ENCODE peak calls at places on chromosomes 6 and 20, in ten cellular contexts. F, S, D, K, C, M, R, Y, I and Z are unnamed samples.

GRCh38 chr20:56433880-56434255 is 21.8 kb downstream of the CASS4 start:
- DNase-seq in M (peak; percentile 81), F (no peak), D (peak; percentile 79), C (no peak), K (no peak), Y (peak; percentile 69), I (no peak), R (peak; percentile 76), S (no peak), Z (peak; percentile 5)

GRCh38 chr20:13202553-13202952 is 18.5 kb upstream of the ISM1 start:
- DNase-seq in Y (no peak), F (no peak), R (no peak), M (no peak), C (no peak), S (no peak), K (no peak), D (no peak), I (no peak), Z (no peak)

GRCh38 chr6:12356983-12357972 is 67.1 kb downstream of the EDN1 start:
- DNase-seq in I (no peak), F (no peak), D (peak; percentile 78), K (no peak), M (no peak), S (peak; percentile 43), Y (no peak), C (no peak), R (no peak), Z (no peak)

GRCh38 chr6:46216879-46217278 is 46.1 kb upstream of the ENPP5 start:
- DNase-seq in S (no peak), R (no peak), Y (no peak), F (no peak), I (no peak), M (no peak), D (peak; percentile 70), C (no peak), K (no peak), Z (no peak)

GRCh38 chr6:132392792-132393191 is 8.5 kb downstream of the MOXD1 start:
- DNase-seq in M (no peak), D (no peak), I (no peak), F (no peak), S (peak; percentile 22), C (no peak), Y (no peak), R (peak; percentile 63), K (no peak), Z (no peak)

GRCh38 chr20:20228351-20228750 is 139.6 kb upstream of the INSM1 start:
- DNase-seq in M (no peak), R (no peak), S (peak; percentile 31), D (no peak), K (no peak), Y (no peak), C (no peak), F (no peak), I (no peak), Z (no peak)

GRCh38 chr20:44457016-44457415 is 18.7 kb upstream of the TTPAL start:
- DNase-seq in D (no peak), K (no peak), I (no peak), F (no peak), M (no peak), S (no peak), Y (no peak), R (no peak), C (no peak), Z (no peak)

GRCh38 chr6:11493979-11494378 is 43.6 kb upstream of the TMEM170B start:
- DNase-seq in C (peak; percentile 29), R (peak; percentile 40), M (no peak), S (peak; percentile 20), I (no peak), F (no peak), D (no peak), K (no peak), Y (peak; percentile 28), Z (no peak)

GRCh38 chr20:50420380-50420779 is 89.8 kb upstream of the PTPN1 start:
- DNase-seq in Y (no peak), I (no peak), R (no peak), M (no peak), K (no peak), C (no peak), S (no peak), F (no peak), D (no peak), Z (no peak)

GRCh38 chr6:24933868-24934401 is 1.8 kb downstream of the RIPOR2 start:
- DNase-seq in D (peak; percentile 18), R (peak; percentile 26), Y (no peak), M (no peak), S (no peak), I (no peak), K (no peak), F (no peak), C (peak; percentile 69), Z (no peak)

GRCh38 chr6:11006060-11006459 is 38.0 kb downstream of the ELOVL2 start:
- DNase-seq in Y (peak; percentile 49), C (no peak), M (no peak), K (no peak), S (no peak), R (no peak), I (no peak), D (peak; percentile 19), F (no peak), Z (no peak)

GRCh38 chr6:79699606-79700005 is 68.5 kb downstream of the SH3BGRL2 start:
- DNase-seq in F (no peak), K (no peak), S (no peak), M (no peak), Y (no peak), D (no peak), R (no peak), I (no peak), C (no peak), Z (no peak)

GRCh38 chr6:79697430-79697829 is 66.3 kb downstream of the SH3BGRL2 start:
- DNase-seq in I (no peak), F (no peak), R (no peak), K (no peak), S (no peak), C (no peak), M (no peak), Y (no peak), D (no peak), Z (no peak)

GRCh38 chr6:79694156-79694555 is 63.0 kb downstream of the SH3BGRL2 start:
- DNase-seq in I (no peak), F (no peak), M (no peak), R (peak; percentile 12), S (no peak), D (peak; percentile 33), K (no peak), Y (no peak), C (no peak), Z (no peak)

DNA sequence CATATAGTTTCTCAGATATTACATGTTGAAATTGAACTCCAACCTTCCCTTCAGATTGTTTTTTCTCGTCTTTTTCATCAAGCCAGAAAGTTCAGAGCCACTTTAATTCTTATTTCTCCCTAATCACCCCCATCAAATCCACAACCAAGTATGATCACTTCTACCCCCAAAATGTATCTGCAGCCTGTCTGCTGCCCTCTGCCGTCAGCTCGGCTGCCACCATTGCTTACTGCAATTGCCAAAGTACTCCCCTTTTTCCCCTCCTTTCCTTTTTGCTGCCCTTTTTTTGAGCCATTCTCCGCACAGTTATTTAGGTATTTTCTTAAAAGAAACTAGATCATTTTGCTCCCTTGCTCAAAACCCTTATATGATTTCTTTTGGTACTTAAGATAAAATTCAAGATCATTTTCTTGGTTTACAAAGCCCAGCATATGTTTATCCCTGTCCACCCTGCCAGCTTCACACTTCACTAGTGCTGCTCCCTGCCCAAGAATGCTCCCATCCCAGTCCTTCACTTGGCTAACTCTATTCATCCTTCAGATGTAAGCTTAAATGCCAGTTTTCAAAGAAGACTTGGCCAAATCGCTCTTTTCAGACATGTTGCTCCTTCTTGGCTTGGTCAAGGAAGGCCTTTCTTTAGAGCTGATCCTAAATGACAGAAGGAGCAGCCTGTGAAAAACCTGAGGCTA is 63.6 kb downstream of the SH3BGRL2 start:
- DNase-seq in K (no peak), F (no peak), D (peak; percentile 9), C (no peak), Y (no peak), I (no peak), R (no peak), S (no peak), M (no peak), Z (no peak)
- TF ChIP-seq CTCF in K (no peak), F (no peak), D (peak; percentile 50), C (no peak), Y (peak; percentile 37), I (no peak), R (peak; percentile 32), S (no peak), M (peak; percentile 41), Z (no peak)

DNA sequence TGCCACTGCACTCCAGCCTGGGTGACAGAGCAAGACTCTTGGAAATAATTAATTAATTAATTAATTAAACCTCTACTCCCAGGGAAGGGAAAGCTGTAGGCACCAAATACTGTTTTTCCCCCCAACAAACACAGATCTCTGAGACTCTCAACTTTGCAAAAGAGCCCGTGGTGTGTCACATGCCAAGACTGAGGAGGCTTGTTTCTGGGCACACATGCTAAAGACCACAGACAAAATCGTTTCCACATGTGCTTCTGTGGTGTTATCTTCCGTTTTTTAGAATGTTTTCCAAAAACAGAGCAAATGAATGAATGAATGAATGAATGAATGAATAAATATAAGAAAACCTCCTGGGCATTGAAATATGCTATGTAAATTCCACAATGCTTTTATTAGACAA is 55.6 kb upstream of the ATXN1 start:
- DNase-seq in D (no peak), F (no peak), Y (no peak), C (no peak), S (no peak), R (no peak), K (no peak), I (no peak), M (no peak), Z (no peak)
- TF ChIP-seq CTCF in D (no peak), F (no peak), Y (no peak), C (no peak), S (no peak), R (no peak), K (no peak), I (no peak), M (no peak), Z (no peak)

GRCh38 chr6:3587660-3588059 is 130.8 kb upstream of the SLC22A23 start:
- DNase-seq in I (no peak), K (no peak), Y (no peak), S (no peak), D (no peak), R (no peak), M (no peak), F (no peak), C (no peak), Z (no peak)
- TF ChIP-seq CTCF in I (no peak), K (no peak), Y (no peak), S (no peak), D (no peak), R (no peak), M (no peak), F (no peak), C (no peak), Z (no peak)

DNA sequence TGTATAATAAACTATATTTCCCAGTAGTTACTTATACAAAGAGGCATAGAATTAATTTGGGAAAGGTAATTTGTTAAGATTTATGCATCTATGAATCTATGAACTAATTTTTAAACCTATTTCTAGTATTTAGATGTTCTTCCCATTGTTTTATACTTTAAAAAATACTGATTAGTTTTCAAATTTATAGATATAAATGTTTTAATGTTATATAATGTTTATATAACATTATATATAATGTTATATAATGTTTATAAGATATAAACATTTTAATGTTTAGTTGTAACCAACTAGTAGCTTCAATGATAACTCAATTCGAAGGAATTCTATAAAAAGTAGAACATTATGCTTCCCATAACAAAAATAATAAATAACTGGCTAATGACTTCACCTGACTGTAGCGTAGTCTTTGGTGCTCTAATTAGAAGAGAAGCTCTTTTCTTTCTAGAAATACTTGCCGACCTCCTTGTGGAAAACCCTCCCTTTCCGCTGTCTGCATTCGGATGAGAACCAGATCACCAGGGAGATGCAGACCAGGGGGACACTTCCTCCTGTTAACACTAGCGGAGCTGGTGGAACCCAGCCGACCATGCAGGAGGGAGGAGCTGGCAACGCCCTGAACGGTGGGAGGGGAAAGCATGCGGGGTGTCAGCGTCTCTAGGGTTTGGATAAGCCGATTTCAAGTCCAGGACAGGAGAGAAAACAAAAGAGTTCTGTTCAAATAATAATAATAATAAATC is 158.4 kb downstream of the OR2B2 start:
- DNase-seq in S (peak; percentile 81), Y (peak; percentile 89), R (peak; percentile 81), I (peak; percentile 72), D (peak; percentile 90), F (peak; percentile 78), C (peak; percentile 97), M (peak; percentile 61), K (peak; percentile 53), Z (peak; percentile 67)
- TF ChIP-seq CTCF in S (no peak), Y (peak; percentile 25), R (peak; percentile 23), I (peak; percentile 33), D (peak; percentile 19), F (peak; percentile 17), C (peak; percentile 25), M (peak; percentile 26), K (no peak), Z (no peak)